ENCODE peak calls at places on chromosomes 13 and 19, in nine cellular contexts. I is spleen, P is A549, D is heart left ventricle, C is Peyer's patch, X is cardiac muscle cell, Z is pancreas, E is MCF 10A, J is H1. U is an unnamed sample.

GRCh38 chr13:97430296-97430695 is 3.7 kb upstream of the RAP2A start:
- DNase-seq in E (no peak), X (no peak), J (no peak), P (no peak), I (no peak), C (no peak), D (no peak), Z (no peak), U (no peak)

GRCh38 chr19:47109177-47109540 is 4.4 kb downstream of the ZC3H4 start:
- DNase-seq in E (no peak), D (no peak), I (no peak), J (no peak), X (no peak), C (no peak), P (no peak), Z (no peak), U (no peak)

GRCh38 chr19:49362048-49362925 is at the start of gene TEAD2:
- DNase-seq in D (peak; percentile 87), I (peak; percentile 79), J (no peak), E (peak; percentile 59), P (peak; percentile 55), X (peak; percentile 65), Z (peak; percentile 87), C (peak; percentile 69), U (peak; percentile 61)

GRCh38 chr13:111339366-111340143 is 19.1 kb downstream of the TEX29 start:
- DNase-seq in I (no peak), Z (peak; percentile 34), P (no peak), X (no peak), J (no peak), C (no peak), E (no peak), D (no peak), U (no peak)

GRCh38 chr19:47284324-47284899 is 9.7 kb downstream of the INAFM1 start:
- DNase-seq in Z (no peak), P (peak; percentile 77), C (no peak), E (peak; percentile 68), D (no peak), I (no peak), J (no peak), X (peak; percentile 76), U (peak; percentile 79)

GRCh38 chr13:50635504-50635903 is 208.0 kb downstream of the DLEU7 start:
- DNase-seq in P (no peak), I (no peak), Z (no peak), E (no peak), J (no peak), C (no peak), X (peak; percentile 97), D (no peak), U (no peak)

GRCh38 chr13:44050450-44051063 is 170.9 kb downstream of the LACC1 start:
- DNase-seq in D (no peak), E (peak; percentile 54), C (no peak), I (no peak), J (no peak), X (peak; percentile 54), Z (no peak), P (peak; percentile 38), U (no peak)

GRCh38 chr13:27379694-27380596 is 44.5 kb upstream of the GTF3A start:
- DNase-seq in Z (peak; percentile 85), P (peak; percentile 67), E (peak; percentile 75), D (no peak), J (peak; percentile 78), C (peak; percentile 89), I (no peak), X (peak; percentile 62), U (peak; percentile 67)

GRCh38 chr13:101230271-101230890 is 185.9 kb downstream of the NALCN start:
- DNase-seq in Z (no peak), P (no peak), D (no peak), C (no peak), E (no peak), I (no peak), X (no peak), J (no peak), U (no peak)

GRCh38 chr19:18896421-18896841 is 473 bp upstream of the CERS1 start:
- DNase-seq in E (no peak), J (no peak), C (no peak), I (peak; percentile 61), Z (no peak), X (no peak), D (no peak), P (peak; percentile 54), U (no peak)

GRCh38 chr19:18895828-18896341 is at the start of gene CERS1:
- DNase-seq in P (no peak), I (no peak), D (no peak), Z (no peak), J (no peak), E (no peak), C (no peak), X (no peak), U (peak; percentile 36)

GRCh38 chr19:18893573-18894253 is 2.2 kb downstream of the CERS1 start:
- DNase-seq in D (no peak), J (no peak), E (no peak), Z (no peak), X (no peak), P (no peak), C (no peak), I (peak; percentile 63), U (no peak)

GRCh38 chr19:18894254-18895037 is 1.5 kb downstream of the CERS1 start:
- DNase-seq in Z (no peak), E (no peak), I (peak; percentile 45), J (no peak), P (no peak), X (peak; percentile 67), C (no peak), D (no peak), U (peak; percentile 56)

GRCh38 chr19:18895038-18895827 is 725 bp downstream of the CERS1 start:
- DNase-seq in E (peak; percentile 44), C (no peak), D (no peak), P (peak; percentile 74), I (peak; percentile 75), X (peak; percentile 24), J (no peak), Z (peak; percentile 74), U (peak; percentile 69)
- TF ChIP-seq CTCF in E (no peak), C (no peak), D (peak; percentile 40), P (peak; percentile 48), I (peak; percentile 9), X (peak; percentile 35), J (peak; percentile 78), Z (no peak), U (peak; percentile 54)

DNA sequence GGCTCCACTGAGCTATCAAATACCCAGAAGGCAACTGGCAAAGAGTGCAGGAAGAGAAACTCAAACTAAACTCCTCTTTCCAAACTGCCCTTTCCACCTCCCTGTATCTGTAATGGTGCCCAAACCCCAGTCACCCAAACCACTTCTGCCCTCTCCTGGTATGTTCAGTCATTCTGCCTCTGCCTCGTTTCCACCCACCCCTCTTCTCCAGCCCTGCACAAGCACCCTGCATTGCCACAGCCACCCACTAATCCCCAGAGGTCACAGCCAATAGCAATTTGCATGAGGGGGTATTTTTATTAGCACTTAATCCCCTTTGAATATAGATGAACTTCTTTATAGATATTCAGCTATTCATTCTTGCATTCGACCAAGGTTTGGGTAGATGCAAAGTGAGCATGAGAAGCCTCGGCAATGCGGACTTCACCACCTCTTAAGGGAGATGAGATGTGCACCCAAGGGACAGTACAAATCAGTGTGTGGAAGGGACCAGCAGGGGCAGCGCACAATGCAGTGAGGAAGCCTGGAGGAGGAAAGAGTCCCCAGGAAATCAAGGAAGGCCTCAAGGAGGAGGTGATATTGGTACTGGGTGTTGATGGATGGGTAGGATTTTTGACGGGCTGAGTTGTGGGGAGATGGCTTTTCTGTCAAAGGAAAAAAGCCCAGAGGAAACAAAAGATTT is 12.4 kb downstream of the TMEM272 start:
- DNase-seq in I (no peak), X (peak; percentile 63), P (peak; percentile 20), D (no peak), J (no peak), E (peak; percentile 55), C (no peak), Z (no peak), U (no peak)
- TF ChIP-seq CTCF in I (peak; percentile 20), X (peak; percentile 39), P (peak; percentile 15), D (peak; percentile 50), J (peak; percentile 70), E (no peak), C (peak; percentile 40), Z (no peak), U (peak; percentile 39)

DNA sequence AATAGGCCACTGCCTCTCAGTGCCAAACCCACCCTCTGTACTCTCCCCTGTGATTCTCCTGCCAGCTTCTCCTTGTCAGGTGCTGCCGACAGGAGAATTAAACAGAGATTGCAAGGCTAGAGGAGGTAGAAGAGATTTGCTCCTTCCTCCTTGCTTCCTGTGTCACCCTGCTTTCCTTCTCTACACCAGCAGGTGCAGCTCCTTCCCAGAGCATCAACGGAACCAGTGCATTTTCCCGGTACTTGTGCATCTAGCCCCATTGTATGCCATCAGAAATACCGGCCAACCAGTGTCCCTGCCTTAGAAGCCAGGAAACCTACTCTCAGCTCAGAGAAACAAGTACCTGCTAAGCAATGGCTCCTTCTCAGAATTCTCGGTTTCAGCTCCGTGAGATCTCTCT is 253.2 kb downstream of the SUCLA2 start:
- DNase-seq in D (no peak), I (no peak), C (no peak), Z (no peak), E (no peak), P (no peak), J (no peak), X (no peak), U (no peak)
- TF ChIP-seq CTCF in D (no peak), I (no peak), C (no peak), Z (no peak), E (no peak), P (no peak), J (peak; percentile 5), X (no peak), U (no peak)

DNA sequence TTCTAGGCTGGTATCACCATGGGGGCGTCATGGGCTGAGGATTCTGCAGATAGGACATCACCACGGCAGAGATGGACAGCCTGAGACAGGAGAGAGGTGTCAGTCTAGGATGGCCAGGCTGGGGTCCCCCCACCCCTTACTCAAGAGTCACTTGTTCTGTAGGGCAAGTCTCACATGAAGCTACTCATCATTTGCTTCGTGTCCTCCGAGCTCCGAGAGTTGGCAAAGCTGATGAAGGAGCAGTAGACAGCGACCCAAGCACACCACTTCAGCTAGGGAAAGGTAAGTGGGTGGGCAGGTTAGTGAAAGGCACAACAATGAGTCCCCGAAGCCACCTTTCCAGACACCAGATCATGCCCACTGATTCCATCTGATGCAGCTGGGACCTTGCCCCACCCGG is 1.7 kb downstream of the WDR83 start:
- DNase-seq in C (no peak), P (no peak), E (no peak), X (no peak), J (no peak), Z (no peak), D (no peak), I (no peak), U (no peak)
- TF ChIP-seq CTCF in C (no peak), P (no peak), E (no peak), X (no peak), J (no peak), Z (no peak), D (no peak), I (no peak), U (no peak)